ENCODE peak calls at places on chromosome 9, in seven cellular contexts. E is cardiac muscle cell; R is coronary artery; A is hepatocyte; K is psoas muscle; P is breast epithelium; F is CD8-positive, alpha-beta T cell. J is an unnamed sample.

GRCh38 chr9:23659346-23660006 is 166.6 kb downstream of the ELAVL2 start:
- DNase-seq in E (no peak), R (no peak), A (no peak), K (no peak), P (no peak), F (no peak), J (no peak)

GRCh38 chr9:138020795-138021182 is 143.2 kb downstream of the CACNA1B start:
- DNase-seq in E (no peak), R (no peak), A (no peak), K (no peak), P (no peak), F (no peak), J (no peak)

GRCh38 chr9:85292261-85292660 is 449.5 kb downstream of the AGTPBP1 start:
- DNase-seq in E (no peak), R (no peak), A (no peak), K (no peak), P (no peak), F (no peak), J (no peak)

GRCh38 chr9:97895695-97896332 is 26.5 kb downstream of the TRMO start:
- DNase-seq in E (peak), R (no peak), A (no peak), K (no peak), P (no peak), F (no peak), J (no peak)

GRCh38 chr9:136541179-136541578 is 4.7 kb downstream of the NOTCH1 start:
- DNase-seq in E (no peak), R (no peak), A (no peak), K (no peak), P (no peak), F (no peak), J (no peak)

GRCh38 chr9:123912167-123912897 is 17.6 kb downstream of the DENND1A start:
- DNase-seq in E (no peak), R (no peak), A (no peak), K (no peak), P (no peak), F (no peak), J (no peak)

GRCh38 chr9:115207003-115207837 is 89.3 kb upstream of the TNC start:
- DNase-seq in E (no peak), R (no peak), A (no peak), K (no peak), P (no peak), F (no peak), J (no peak)

GRCh38 chr9:18442629-18443491 is 31.1 kb upstream of the ADAMTSL1 start:
- DNase-seq in E (peak), R (peak), A (peak), K (peak), P (peak), F (peak), J (no peak)

GRCh38 chr9:16718296-16718695 is 152.2 kb downstream of the BNC2 start:
- DNase-seq in E (no peak), R (no peak), A (no peak), K (no peak), P (no peak), F (no peak), J (no peak)

GRCh38 chr9:130607640-130608420 is 28.5 kb downstream of the FUBP3 start:
- DNase-seq in E (peak), R (no peak), A (no peak), K (no peak), P (no peak), F (no peak), J (no peak)

GRCh38 chr9:131282688-131283422 is 6.5 kb upstream of the FAM78A start:
- DNase-seq in E (peak), R (no peak), A (peak), K (peak), P (no peak), F (no peak), J (no peak)

GRCh38 chr9:112042244-112042638 is 132.9 kb downstream of the SUSD1 start:
- DNase-seq in E (no peak), R (no peak), A (no peak), K (no peak), P (no peak), F (no peak), J (no peak)

GRCh38 chr9:89149726-89150125 is 28.9 kb downstream of the SHC3 start:
- DNase-seq in E (peak), R (no peak), A (no peak), K (no peak), P (no peak), F (no peak), J (no peak)

GRCh38 chr9:122819791-122820489 is 8.4 kb downstream of the PDCL start:
- DNase-seq in E (peak), R (no peak), A (no peak), K (no peak), P (no peak), F (no peak), J (no peak)

GRCh38 chr9:87123830-87124229 is 176.5 kb upstream of the GAS1 start:
- DNase-seq in E (no peak), R (no peak), A (no peak), K (no peak), P (no peak), F (no peak), J (no peak)

GRCh38 chr9:104961238-104961637 is 33.3 kb upstream of the ABCA1 start:
- DNase-seq in E (peak), R (no peak), A (peak), K (no peak), P (no peak), F (no peak), J (no peak)

GRCh38 chr9:3916420-3916819 is 383.4 kb downstream of the GLIS3 start:
- DNase-seq in E (no peak), R (no peak), A (no peak), K (no peak), P (no peak), F (no peak), J (no peak)

GRCh38 chr9:104971521-104971920 is 43.6 kb upstream of the ABCA1 start:
- DNase-seq in E (no peak), R (no peak), A (no peak), K (no peak), P (no peak), F (no peak), J (no peak)

GRCh38 chr9:115606851-115607250 is 488.9 kb upstream of the TNC start:
- DNase-seq in E (peak), R (no peak), A (no peak), K (no peak), P (no peak), F (no peak), J (no peak)

GRCh38 chr9:74083681-74084433 is 413.3 kb upstream of the RORB start:
- DNase-seq in E (no peak), R (no peak), A (no peak), K (no peak), P (no peak), F (no peak), J (no peak)

GRCh38 chr9:137296214-137297059 is 5.6 kb downstream of the NRARP start:
- DNase-seq in E (peak), R (no peak), A (no peak), K (no peak), P (no peak), F (no peak), J (no peak)

DNA sequence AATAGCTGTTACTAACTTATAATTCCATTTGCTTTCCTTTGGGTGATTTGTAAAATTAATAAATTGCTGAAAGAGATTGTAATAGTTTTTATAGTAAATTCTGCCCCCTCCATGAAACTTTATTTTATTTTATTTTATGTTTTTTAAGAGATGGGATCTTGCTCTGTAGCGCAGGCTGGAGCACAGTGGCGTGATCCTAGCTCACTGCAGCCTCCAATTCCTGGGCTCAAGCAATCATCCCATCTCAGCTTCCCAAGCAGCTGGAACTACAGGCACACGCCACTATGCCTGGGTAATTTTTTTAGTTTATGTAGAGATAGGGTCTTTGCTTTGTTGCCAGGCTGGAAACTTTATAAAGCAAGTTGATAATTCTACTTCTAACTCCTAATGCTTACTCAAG is 395 bp downstream of the IL33 start:
- DNase-seq in E (peak), R (no peak), A (no peak), K (no peak), P (no peak), F (no peak), J (no peak)
- H3K4me3 ChIP-seq in E (no peak), R (peak), A (no peak), K (peak), P (peak), F (no peak), J (no peak)

DNA sequence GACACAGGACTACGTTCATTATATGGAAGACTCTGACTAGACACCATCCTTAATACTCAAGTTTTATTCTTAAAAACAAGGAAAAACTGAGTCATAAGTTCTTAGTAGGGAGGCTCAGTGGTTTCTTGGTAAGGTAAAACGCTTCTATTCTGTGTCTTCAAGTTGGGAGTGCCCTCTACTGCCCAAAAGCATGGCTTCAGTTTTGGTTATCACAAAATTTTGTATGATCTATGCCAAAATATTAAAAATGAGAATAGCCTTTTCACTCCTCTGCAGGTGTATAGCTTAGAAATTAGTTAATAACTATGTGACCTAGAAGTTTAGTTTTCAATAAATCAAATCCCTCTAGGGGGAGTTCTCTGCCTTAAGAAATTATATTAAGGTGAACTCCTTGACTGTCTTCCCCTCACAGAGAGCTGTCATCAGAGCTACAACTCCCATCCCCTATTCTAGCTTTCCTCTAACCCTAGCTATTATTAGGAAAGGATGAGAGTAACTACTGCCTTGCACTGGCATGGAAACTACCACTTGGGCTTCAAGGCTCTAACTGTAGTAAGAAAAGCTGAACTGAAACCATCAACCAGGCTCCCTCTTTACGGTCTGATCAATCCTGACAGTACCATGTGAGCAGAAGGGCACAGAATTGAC is 189.7 kb downstream of the GNAQ start:
- DNase-seq in E (no peak), R (no peak), A (no peak), K (no peak), P (no peak), F (no peak), J (no peak)
- TF ChIP-seq CTCF in E (peak), R (no peak), A (peak), K (peak), P (no peak), F (no peak), J (peak)

GRCh38 chr9:34578241-34579096 is 11.1 kb downstream of the CNTFR start:
- DNase-seq in E (peak), R (no peak), A (peak), K (no peak), P (no peak), F (no peak), J (no peak)
- H3K4me3 ChIP-seq in E (peak), R (peak), A (peak), K (peak), P (peak), F (no peak), J (no peak)

GRCh38 chr9:96022445-96023031 is 147.0 kb downstream of the ERCC6L2 start:
- DNase-seq in E (no peak), R (no peak), A (no peak), K (no peak), P (no peak), F (no peak), J (no peak)

GRCh38 chr9:96026655-96027213 is 151.2 kb downstream of the ERCC6L2 start:
- DNase-seq in E (no peak), R (no peak), A (no peak), K (no peak), P (no peak), F (no peak), J (no peak)

GRCh38 chr9:96029722-96030515 is 154.4 kb downstream of the ERCC6L2 start:
- DNase-seq in E (no peak), R (no peak), A (no peak), K (no peak), P (no peak), F (no peak), J (no peak)

GRCh38 chr9:96027271-96028131 is 152.0 kb downstream of the ERCC6L2 start:
- DNase-seq in E (no peak), R (no peak), A (peak), K (no peak), P (no peak), F (no peak), J (no peak)

GRCh38 chr9:96025995-96026572 is 150.6 kb downstream of the ERCC6L2 start:
- DNase-seq in E (no peak), R (no peak), A (peak), K (no peak), P (no peak), F (no peak), J (no peak)
- TF ChIP-seq CTCF in E (peak), R (no peak), A (peak), K (peak), P (no peak), F (no peak), J (peak)

DNA sequence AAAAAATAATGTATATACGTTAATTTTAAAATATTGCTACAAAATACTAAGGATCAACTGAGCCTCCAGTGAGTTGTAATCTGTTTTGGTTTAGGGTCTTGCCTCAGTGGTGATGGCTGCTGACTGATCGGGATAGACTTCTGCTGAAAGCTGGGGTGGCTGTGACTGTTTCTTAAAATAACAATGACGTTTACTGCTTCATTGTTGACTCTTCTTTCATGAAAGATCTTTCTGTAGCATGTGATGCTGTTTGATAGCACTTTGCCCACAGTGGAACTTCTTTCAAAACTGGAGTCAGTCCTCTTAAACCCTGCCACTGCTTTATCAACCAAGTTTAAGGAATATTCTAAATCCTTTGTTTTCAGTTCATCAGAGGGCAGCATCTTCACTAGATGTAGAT is 41.7 kb upstream of the PTPDC1 start:
- DNase-seq in E (no peak), R (no peak), A (no peak), K (no peak), P (no peak), F (no peak), J (no peak)
- H3K4me3 ChIP-seq in E (no peak), R (no peak), A (no peak), K (no peak), P (no peak), F (no peak), J (no peak)